ENCODE peak calls at places on chromosomes 4 and X, in four cellular contexts. R, O, L and B are unnamed samples.

GRCh38 chrX:30781711-30782444 is 107.2 kb downstream of the TAB3 start:
- DNase-seq in O (no peak), L (no peak), R (no peak), B (no peak)

GRCh38 chr4:148118179-148118578 is 324.0 kb downstream of the NR3C2 start:
- DNase-seq in R (no peak), L (no peak), O (no peak), B (no peak)

GRCh38 chr4:159191989-159192388 is 89.1 kb downstream of the RAPGEF2 start:
- DNase-seq in O (no peak), L (peak), R (no peak), B (no peak)

GRCh38 chr4:160180206-160180605 is 1077.3 kb downstream of the RAPGEF2 start:
- DNase-seq in L (no peak), O (no peak), R (no peak), B (no peak)

GRCh38 chr4:98659106-98659592 is 738 bp upstream of the TSPAN5 start:
- DNase-seq in O (no peak), L (no peak), R (no peak), B (no peak)

GRCh38 chrX:21723814-21724213 is 34.1 kb downstream of the SMPX start:
- DNase-seq in L (no peak), O (no peak), R (no peak), B (no peak)

GRCh38 chr4:25144870-25145481 is 15.3 kb downstream of the SEPSECS start:
- DNase-seq in L (no peak), R (no peak), O (no peak), B (no peak)

GRCh38 chr4:118954246-118954645 is 65.6 kb downstream of the SYNPO2 start:
- DNase-seq in O (no peak), L (no peak), R (no peak), B (no peak)

GRCh38 chr4:73740353-73740778 is at the start of gene CXCL8:
- DNase-seq in L (peak), R (peak), O (peak), B (no peak)

GRCh38 chrX:12378263-12378662 is 240.0 kb downstream of the FRMPD4 start:
- DNase-seq in O (no peak), L (no peak), R (no peak), B (no peak)

GRCh38 chr4:140673729-140674128 is 82.5 kb downstream of the TBC1D9 start:
- DNase-seq in L (no peak), O (no peak), R (no peak), B (no peak)

GRCh38 chr4:8915201-8916200 is 43.9 kb upstream of the HMX1 start:
- DNase-seq in R (peak), O (peak), L (no peak), B (no peak)

GRCh38 chrX:153792368-153792767 is 1.8 kb downstream of the IDH3G start:
- DNase-seq in R (no peak), L (no peak), O (no peak), B (no peak)
- H3K4me3 ChIP-seq in R (no peak), L (no peak), O (no peak), B (no peak)

GRCh38 chrX:9882669-9883446 is 84.3 kb upstream of the CLDN34 start:
- DNase-seq in L (no peak), O (no peak), R (no peak), B (no peak)
- TF ChIP-seq CTCF in L (no peak), O (no peak), R (no peak), B (no peak)

GRCh38 chr4:120062663-120063195 is 3.9 kb downstream of the MAD2L1 start:
- DNase-seq in R (no peak), O (no peak), L (no peak), B (no peak)
- H3K4me3 ChIP-seq in R (no peak), O (no peak), L (no peak), B (no peak)

DNA sequence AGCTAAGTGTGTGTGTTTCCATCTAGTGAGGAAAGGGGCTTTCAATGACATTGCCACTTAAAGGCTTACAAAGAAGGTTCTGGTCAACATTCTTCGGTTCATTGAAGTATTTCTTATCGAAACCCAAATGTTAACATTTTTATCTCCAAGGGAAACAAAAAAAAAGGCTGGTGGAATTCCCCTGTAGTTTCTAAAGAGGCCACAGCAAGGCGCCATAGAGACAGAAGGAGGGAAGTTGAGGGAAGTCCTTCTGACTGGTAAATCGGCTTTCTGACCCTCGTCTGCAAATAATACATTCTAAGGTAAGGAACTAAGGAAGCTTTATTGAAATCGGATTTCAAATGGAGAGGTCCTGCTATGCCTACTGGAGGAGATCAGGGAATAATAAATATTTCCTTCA is 1.7 kb upstream of the ZFP42 start:
- DNase-seq in L (no peak), O (no peak), R (no peak), B (no peak)
- TF ChIP-seq CTCF in L (no peak), O (no peak), R (no peak), B (no peak)

GRCh38 chr4:100240008-100240407 is 49.7 kb upstream of the DDIT4L start:
- DNase-seq in R (no peak), L (no peak), O (no peak), B (no peak)
- H3K4me3 ChIP-seq in R (no peak), L (no peak), O (no peak), B (no peak)

GRCh38 chr4:131459430-131460101 is 1689.5 kb upstream of the PCDH10 start:
- DNase-seq in L (no peak), R (no peak), O (no peak), B (no peak)
- TF ChIP-seq CTCF in L (no peak), R (no peak), O (no peak), B (no peak)

GRCh38 chr4:182143086-182143821 is 99.9 kb upstream of the TENM3 start:
- DNase-seq in L (no peak), R (no peak), O (no peak), B (no peak)
- H3K4me3 ChIP-seq in L (no peak), R (peak), O (peak), B (peak)

GRCh38 chr4:139558235-139559094 is 2.4 kb upstream of the SETD7 start:
- DNase-seq in O (no peak), R (no peak), L (no peak), B (no peak)

GRCh38 chr4:139555705-139556070 is 331 bp downstream of the SETD7 start:
- DNase-seq in R (peak), O (peak), L (no peak), B (no peak)

GRCh38 chr4:139556071-139556734 is at the start of gene SETD7:
- DNase-seq in L (no peak), O (peak), R (peak), B (no peak)

GRCh38 chr4:139557506-139558110 is 1.6 kb upstream of the SETD7 start:
- DNase-seq in R (peak), O (no peak), L (no peak), B (no peak)

GRCh38 chr4:139556735-139557505 is 901 bp upstream of the SETD7 start:
- DNase-seq in R (peak), L (no peak), O (peak), B (no peak)
- TF ChIP-seq CTCF in R (no peak), L (no peak), O (no peak), B (peak)

GRCh38 chr4:55399581-55399980 is 3.8 kb downstream of the TMEM165 start:
- DNase-seq in O (no peak), L (no peak), R (no peak), B (no peak)
- H3K4me3 ChIP-seq in O (no peak), L (no peak), R (no peak), B (no peak)

DNA sequence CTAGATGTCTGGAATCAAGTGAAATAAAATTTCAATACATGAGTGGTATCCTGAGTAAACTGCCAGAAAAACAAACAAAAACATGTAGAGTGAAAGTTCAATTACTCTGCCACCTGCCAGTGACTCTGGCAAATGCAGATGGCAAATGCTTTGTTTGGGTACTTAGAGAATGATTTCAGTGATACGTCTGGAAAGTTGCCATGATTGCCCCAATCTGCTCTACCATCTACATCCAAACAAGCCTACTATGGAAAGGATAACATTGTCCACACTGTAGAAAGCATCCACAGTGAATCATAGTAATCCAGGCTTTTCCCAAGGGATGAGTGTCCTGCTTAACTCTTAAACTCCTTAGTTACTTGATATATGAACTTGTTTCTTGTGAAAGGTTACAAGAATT is 3.4 kb downstream of the SPATA4 start:
- DNase-seq in L (no peak), O (no peak), R (no peak), B (no peak)
- TF ChIP-seq CTCF in L (no peak), O (no peak), R (no peak), B (peak)